ENCODE peak calls at places on chromosome 3, in five cellular contexts. One of them, this sample, is unnamed.

GRCh38 chr3:155069729-155070128 is 10.4 kb upstream of the MME start:
- DNase-seq in lung: no peak
- DNase-seq in left lung: no peak
- DNase-seq in ovary: no peak
- DNase-seq in spleen: no peak
- DNase-seq in this sample: no peak

GRCh38 chr3:190995156-190995555 is 132.7 kb upstream of the GMNC start:
- DNase-seq in lung: no peak
- DNase-seq in left lung: no peak
- DNase-seq in spleen: no peak
- DNase-seq in ovary: no peak
- DNase-seq in this sample: no peak

GRCh38 chr3:159763466-159764210 is 225.0 kb upstream of the IL12A start:
- DNase-seq in left lung: peak; percentile 91
- DNase-seq in spleen: peak; percentile 83
- DNase-seq in lung: peak; percentile 75
- DNase-seq in ovary: peak; percentile 28
- DNase-seq in this sample: peak; percentile 81

GRCh38 chr3:41683666-41684350 is 278.1 kb downstream of the ULK4 start:
- DNase-seq in left lung: no peak
- DNase-seq in spleen: no peak
- DNase-seq in ovary: no peak
- DNase-seq in lung: no peak
- DNase-seq in this sample: no peak

GRCh38 chr3:178320481-178321352 is 215.5 kb upstream of the KCNMB2 start:
- DNase-seq in spleen: no peak
- DNase-seq in ovary: peak; percentile 42
- DNase-seq in lung: no peak
- DNase-seq in left lung: peak; percentile 30
- DNase-seq in this sample: no peak

GRCh38 chr3:167777356-167777755 is 41.8 kb downstream of the SERPINI1 start:
- DNase-seq in spleen: no peak
- DNase-seq in ovary: no peak
- DNase-seq in lung: no peak
- DNase-seq in left lung: no peak
- DNase-seq in this sample: no peak

GRCh38 chr3:135966875-135967274 is 1.3 kb downstream of the PPP2R3A start:
- DNase-seq in lung: no peak
- DNase-seq in spleen: no peak
- DNase-seq in left lung: no peak
- DNase-seq in ovary: no peak
- DNase-seq in this sample: no peak

GRCh38 chr3:37223084-37223975 is 48.9 kb upstream of the LRRFIP2 start:
- DNase-seq in left lung: no peak
- DNase-seq in ovary: no peak
- DNase-seq in lung: no peak
- DNase-seq in spleen: no peak
- DNase-seq in this sample: no peak

GRCh38 chr3:146895026-146895749 is 290.0 kb upstream of the PLSCR5 start:
- DNase-seq in spleen: no peak
- DNase-seq in ovary: no peak
- DNase-seq in lung: no peak
- DNase-seq in left lung: no peak
- DNase-seq in this sample: no peak

GRCh38 chr3:180749796-180750195 is 70.5 kb upstream of the CCDC39 start:
- DNase-seq in ovary: no peak
- DNase-seq in spleen: no peak
- DNase-seq in lung: no peak
- DNase-seq in left lung: no peak
- DNase-seq in this sample: no peak

GRCh38 chr3:165768680-165769079 is 68.5 kb downstream of the BCHE start:
- DNase-seq in lung: no peak
- DNase-seq in ovary: no peak
- DNase-seq in left lung: no peak
- DNase-seq in spleen: no peak
- DNase-seq in this sample: no peak

GRCh38 chr3:138381950-138382715 is 33.8 kb downstream of the MRAS start:
- DNase-seq in spleen: no peak
- DNase-seq in lung: peak; percentile 63
- DNase-seq in left lung: peak; percentile 84
- DNase-seq in ovary: peak; percentile 81
- DNase-seq in this sample: no peak

GRCh38 chr3:24945575-24945974 is 450.9 kb upstream of the THRB start:
- DNase-seq in left lung: no peak
- DNase-seq in lung: no peak
- DNase-seq in spleen: no peak
- DNase-seq in ovary: no peak
- DNase-seq in this sample: no peak

GRCh38 chr3:94617312-94617711 is 554.5 kb downstream of the NSUN3 start:
- DNase-seq in spleen: no peak
- DNase-seq in ovary: no peak
- DNase-seq in lung: no peak
- DNase-seq in left lung: no peak
- DNase-seq in this sample: no peak

GRCh38 chr3:133937061-133937686 is 41.5 kb upstream of the RAB6B start:
- DNase-seq in lung: no peak
- DNase-seq in ovary: no peak
- DNase-seq in left lung: no peak
- DNase-seq in spleen: peak; percentile 49
- DNase-seq in this sample: no peak

GRCh38 chr3:43855674-43856299 is 165.0 kb downstream of the ABHD5 start:
- DNase-seq in ovary: peak; percentile 28
- DNase-seq in left lung: no peak
- DNase-seq in spleen: no peak
- DNase-seq in lung: peak; percentile 70
- DNase-seq in this sample: peak; percentile 75

GRCh38 chr3:42829083-42829627 is 19.9 kb downstream of the ACKR2 start:
- DNase-seq in left lung: no peak
- DNase-seq in ovary: no peak
- DNase-seq in lung: no peak
- DNase-seq in spleen: no peak
- DNase-seq in this sample: no peak

GRCh38 chr3:46656778-46657556 is 36.5 kb downstream of the ALS2CL start:
- DNase-seq in ovary: no peak
- DNase-seq in spleen: no peak
- DNase-seq in left lung: no peak
- DNase-seq in lung: no peak
- DNase-seq in this sample: no peak

GRCh38 chr3:187673012-187673411 is 2.8 kb upstream of the SST start:
- DNase-seq in lung: no peak
- DNase-seq in ovary: no peak
- DNase-seq in spleen: no peak
- DNase-seq in left lung: no peak
- DNase-seq in this sample: no peak
- TF ChIP-seq CTCF in lung: no peak
- TF ChIP-seq CTCF in ovary: no peak
- TF ChIP-seq CTCF in spleen: no peak
- TF ChIP-seq CTCF in left lung: no peak
- TF ChIP-seq CTCF in this sample: no peak

GRCh38 chr3:175404667-175405066 is 545.5 kb downstream of the NAALADL2 start:
- DNase-seq in ovary: no peak
- DNase-seq in lung: no peak
- DNase-seq in left lung: no peak
- DNase-seq in spleen: no peak
- DNase-seq in this sample: no peak
- TF ChIP-seq CTCF in ovary: no peak
- TF ChIP-seq CTCF in lung: no peak
- TF ChIP-seq CTCF in left lung: no peak
- TF ChIP-seq CTCF in spleen: no peak
- TF ChIP-seq CTCF in this sample: no peak

DNA sequence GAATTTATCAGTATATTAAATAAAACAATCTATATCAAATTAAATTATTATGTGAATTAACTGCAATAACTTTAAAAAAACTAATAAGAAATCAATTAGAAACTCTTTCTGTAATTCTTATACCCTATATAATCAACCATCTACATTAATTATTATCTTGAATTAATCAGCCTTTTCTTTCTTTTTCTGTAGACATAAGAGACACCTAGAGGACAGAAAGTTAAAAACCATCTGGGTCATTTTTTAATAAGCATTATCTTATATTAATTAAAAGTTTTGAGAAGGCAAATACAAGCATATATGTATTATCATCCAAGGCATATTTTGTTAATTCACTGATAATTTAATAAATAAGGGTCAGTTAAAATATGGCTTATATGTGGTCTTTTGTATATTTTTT is 24.2 kb upstream of the SLC25A26 start:
- DNase-seq in ovary: no peak
- DNase-seq in lung: no peak
- DNase-seq in spleen: no peak
- DNase-seq in left lung: no peak
- DNase-seq in this sample: no peak
- TF ChIP-seq CTCF in ovary: no peak
- TF ChIP-seq CTCF in lung: no peak
- TF ChIP-seq CTCF in spleen: no peak
- TF ChIP-seq CTCF in left lung: peak; percentile 14
- TF ChIP-seq CTCF in this sample: peak; percentile 23

DNA sequence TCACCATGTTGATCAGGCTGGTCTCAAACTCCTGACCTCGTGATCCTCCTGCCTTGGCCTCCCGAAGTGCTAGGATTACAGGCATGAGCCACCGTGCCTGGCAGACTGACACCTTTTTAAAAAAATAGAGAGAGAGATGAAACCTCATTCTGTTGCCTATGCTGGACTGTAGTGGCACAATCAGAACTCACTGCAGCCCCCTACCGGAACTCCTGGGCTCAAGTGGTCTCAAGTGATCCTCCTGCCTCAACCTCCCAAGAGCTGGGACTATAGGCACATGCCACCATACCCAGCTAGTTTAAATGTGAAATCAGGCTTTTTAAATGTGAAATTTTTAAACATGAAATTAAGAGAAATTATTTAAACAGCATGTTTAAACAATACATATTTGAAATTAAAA is 265.2 kb upstream of the UBE2E1 start:
- DNase-seq in lung: no peak
- DNase-seq in spleen: no peak
- DNase-seq in left lung: no peak
- DNase-seq in ovary: no peak
- DNase-seq in this sample: no peak
- TF ChIP-seq CTCF in lung: no peak
- TF ChIP-seq CTCF in spleen: no peak
- TF ChIP-seq CTCF in left lung: no peak
- TF ChIP-seq CTCF in ovary: no peak
- TF ChIP-seq CTCF in this sample: no peak

DNA sequence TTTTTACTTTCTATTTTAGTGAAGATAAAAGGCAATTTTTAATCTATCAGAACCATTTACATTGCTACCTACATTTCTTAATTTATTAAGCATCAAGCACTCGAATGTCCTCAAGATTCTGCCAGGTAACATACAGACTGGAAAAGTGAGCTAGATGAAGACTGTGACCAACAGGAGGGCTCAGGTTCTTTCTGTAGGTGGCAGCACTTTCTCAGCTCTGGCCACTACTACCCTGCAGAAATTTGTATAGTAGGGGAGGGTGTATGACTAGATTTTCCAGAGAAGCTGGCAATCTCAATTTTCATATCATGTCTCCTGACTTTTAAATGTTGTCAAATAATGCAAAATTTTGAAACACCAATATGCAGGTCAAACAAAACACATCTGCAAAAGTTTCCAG is 165.0 kb upstream of the SUCLG2 start:
- DNase-seq in ovary: no peak
- DNase-seq in left lung: no peak
- DNase-seq in lung: no peak
- DNase-seq in spleen: no peak
- DNase-seq in this sample: no peak
- TF ChIP-seq CTCF in ovary: no peak
- TF ChIP-seq CTCF in left lung: no peak
- TF ChIP-seq CTCF in lung: no peak
- TF ChIP-seq CTCF in spleen: no peak
- TF ChIP-seq CTCF in this sample: no peak

GRCh38 chr3:30752961-30753360 is 141.5 kb downstream of the GADL1 start:
- DNase-seq in lung: peak; percentile 38
- DNase-seq in left lung: no peak
- DNase-seq in spleen: no peak
- DNase-seq in ovary: no peak
- DNase-seq in this sample: no peak

GRCh38 chr3:30749230-30749629 is 142.8 kb downstream of the TGFBR2 start:
- DNase-seq in spleen: no peak
- DNase-seq in left lung: no peak
- DNase-seq in lung: no peak
- DNase-seq in ovary: no peak
- DNase-seq in this sample: no peak

GRCh38 chr3:30750967-30751366 is 143.5 kb downstream of the GADL1 start:
- DNase-seq in spleen: no peak
- DNase-seq in lung: no peak
- DNase-seq in left lung: no peak
- DNase-seq in ovary: no peak
- DNase-seq in this sample: no peak

GRCh38 chr3:30747771-30748281 is 141.4 kb downstream of the TGFBR2 start:
- DNase-seq in left lung: no peak
- DNase-seq in spleen: no peak
- DNase-seq in lung: no peak
- DNase-seq in ovary: no peak
- DNase-seq in this sample: no peak

GRCh38 chr3:30751610-30752299 is 142.7 kb downstream of the GADL1 start:
- DNase-seq in left lung: no peak
- DNase-seq in spleen: peak; percentile 58
- DNase-seq in lung: no peak
- DNase-seq in ovary: no peak
- DNase-seq in this sample: peak; percentile 69
- TF ChIP-seq CTCF in left lung: peak; percentile 11
- TF ChIP-seq CTCF in spleen: no peak
- TF ChIP-seq CTCF in lung: no peak
- TF ChIP-seq CTCF in ovary: no peak
- TF ChIP-seq CTCF in this sample: peak; percentile 17

GRCh38 chr3:8768364-8769087 is 887 bp downstream of the OXTR start:
- DNase-seq in left lung: no peak
- DNase-seq in ovary: no peak
- DNase-seq in spleen: no peak
- DNase-seq in lung: no peak
- DNase-seq in this sample: no peak

GRCh38 chr3:8766148-8766547 is 3.3 kb downstream of the OXTR start:
- DNase-seq in lung: no peak
- DNase-seq in spleen: no peak
- DNase-seq in ovary: no peak
- DNase-seq in left lung: no peak
- DNase-seq in this sample: no peak

GRCh38 chr3:8767181-8767666 is 2.2 kb downstream of the OXTR start:
- DNase-seq in lung: no peak
- DNase-seq in spleen: no peak
- DNase-seq in left lung: no peak
- DNase-seq in ovary: no peak
- DNase-seq in this sample: no peak

GRCh38 chr3:8769088-8769822 is at the start of gene OXTR:
- DNase-seq in ovary: peak; percentile 42
- DNase-seq in spleen: peak; percentile 89
- DNase-seq in lung: no peak
- DNase-seq in left lung: peak; percentile 89
- DNase-seq in this sample: peak; percentile 91

GRCh38 chr3:8767667-8768363 is 1.6 kb downstream of the OXTR start:
- DNase-seq in left lung: no peak
- DNase-seq in lung: no peak
- DNase-seq in spleen: no peak
- DNase-seq in ovary: no peak
- DNase-seq in this sample: peak; percentile 56
- TF ChIP-seq CTCF in left lung: no peak
- TF ChIP-seq CTCF in lung: no peak
- TF ChIP-seq CTCF in spleen: no peak
- TF ChIP-seq CTCF in ovary: no peak
- TF ChIP-seq CTCF in this sample: no peak

GRCh38 chr3:189272500-189273119 is 100.8 kb downstream of the TPRG1 start:
- DNase-seq in left lung: no peak
- DNase-seq in spleen: no peak
- DNase-seq in lung: no peak
- DNase-seq in ovary: no peak
- DNase-seq in this sample: no peak
- TF ChIP-seq CTCF in left lung: no peak
- TF ChIP-seq CTCF in spleen: no peak
- TF ChIP-seq CTCF in lung: no peak
- TF ChIP-seq CTCF in ovary: no peak
- TF ChIP-seq CTCF in this sample: peak; percentile 52

GRCh38 chr3:184591789-184592188 is 30.2 kb downstream of the EPHB3 start:
- DNase-seq in spleen: no peak
- DNase-seq in lung: no peak
- DNase-seq in left lung: peak; percentile 47
- DNase-seq in ovary: no peak
- DNase-seq in this sample: no peak
- TF ChIP-seq CTCF in spleen: no peak
- TF ChIP-seq CTCF in lung: no peak
- TF ChIP-seq CTCF in left lung: no peak
- TF ChIP-seq CTCF in ovary: no peak
- TF ChIP-seq CTCF in this sample: no peak